ENCODE peak calls at places on chromosome 22, in five cellular contexts. One of them, this sample, is unnamed.

GRCh38 chr22:29780220-29780619 is 13.1 kb downstream of the UQCR10 start:
- DNase-seq in GDM1: no peak
- DNase-seq in Calu3: no peak
- DNase-seq in cardiac fibroblast: no peak
- DNase-seq in LoVo: no peak
- DNase-seq in this sample: no peak

GRCh38 chr22:26642465-26643367 is 14.7 kb upstream of the MIAT start:
- DNase-seq in GDM1: no peak
- DNase-seq in LoVo: no peak
- DNase-seq in cardiac fibroblast: no peak
- DNase-seq in Calu3: no peak
- DNase-seq in this sample: no peak

GRCh38 chr22:46781291-46781690 is 18.8 kb downstream of the TBC1D22A start:
- DNase-seq in LoVo: no peak
- DNase-seq in GDM1: no peak
- DNase-seq in Calu3: no peak
- DNase-seq in cardiac fibroblast: no peak
- DNase-seq in this sample: no peak

GRCh38 chr22:24200616-24201212 is 19.4 kb downstream of the SUSD2 start:
- DNase-seq in LoVo: no peak
- DNase-seq in Calu3: peak
- DNase-seq in GDM1: no peak
- DNase-seq in cardiac fibroblast: peak
- DNase-seq in this sample: peak

GRCh38 chr22:50247748-50248147 is 2.9 kb upstream of the TUBGCP6 start:
- DNase-seq in cardiac fibroblast: peak
- DNase-seq in Calu3: no peak
- DNase-seq in LoVo: no peak
- DNase-seq in GDM1: no peak
- DNase-seq in this sample: no peak

GRCh38 chr22:41092847-41093371 is 517 bp downstream of the EP300 start:
- DNase-seq in Calu3: peak
- DNase-seq in LoVo: peak
- DNase-seq in GDM1: no peak
- DNase-seq in cardiac fibroblast: peak
- DNase-seq in this sample: no peak

GRCh38 chr22:26439559-26439958 is 10.5 kb downstream of the ASPHD2 start:
- DNase-seq in LoVo: no peak
- DNase-seq in cardiac fibroblast: no peak
- DNase-seq in GDM1: no peak
- DNase-seq in Calu3: no peak
- DNase-seq in this sample: no peak

GRCh38 chr22:41360126-41360525 is 21.6 kb upstream of the TEF start:
- DNase-seq in GDM1: no peak
- DNase-seq in cardiac fibroblast: no peak
- DNase-seq in Calu3: peak
- DNase-seq in LoVo: no peak
- DNase-seq in this sample: no peak

GRCh38 chr22:45879552-45879949 is 97.4 kb downstream of the WNT7B start:
- DNase-seq in cardiac fibroblast: no peak
- DNase-seq in Calu3: no peak
- DNase-seq in GDM1: no peak
- DNase-seq in LoVo: no peak
- DNase-seq in this sample: no peak

GRCh38 chr22:43862074-43862881 is at the start of gene SULT4A1:
- DNase-seq in Calu3: peak
- DNase-seq in GDM1: peak
- DNase-seq in LoVo: no peak
- DNase-seq in cardiac fibroblast: peak
- DNase-seq in this sample: no peak

GRCh38 chr22:26975865-26976264 is 318.5 kb downstream of the MIAT start:
- DNase-seq in GDM1: no peak
- DNase-seq in Calu3: no peak
- DNase-seq in cardiac fibroblast: no peak
- DNase-seq in LoVo: no peak
- DNase-seq in this sample: no peak

GRCh38 chr22:37957232-37957631 is 3.7 kb downstream of the POLR2F start:
- DNase-seq in GDM1: no peak
- DNase-seq in cardiac fibroblast: no peak
- DNase-seq in Calu3: no peak
- DNase-seq in LoVo: no peak
- DNase-seq in this sample: no peak

GRCh38 chr22:40153186-40153585 is 24.5 kb upstream of the TNRC6B start:
- DNase-seq in Calu3: no peak
- DNase-seq in GDM1: no peak
- DNase-seq in LoVo: no peak
- DNase-seq in cardiac fibroblast: no peak
- DNase-seq in this sample: no peak

GRCh38 chr22:46072030-46072881 is 78.1 kb upstream of the PPARA start:
- DNase-seq in GDM1: peak
- DNase-seq in cardiac fibroblast: peak
- DNase-seq in LoVo: no peak
- DNase-seq in Calu3: peak
- DNase-seq in this sample: peak

GRCh38 chr22:26556904-26557303 is 33.0 kb downstream of the TPST2 start:
- DNase-seq in GDM1: no peak
- DNase-seq in LoVo: no peak
- DNase-seq in cardiac fibroblast: no peak
- DNase-seq in Calu3: no peak
- DNase-seq in this sample: no peak

GRCh38 chr22:23119492-23120414 is 22.0 kb downstream of the RSPH14 start:
- DNase-seq in LoVo: no peak
- DNase-seq in GDM1: no peak
- DNase-seq in cardiac fibroblast: no peak
- DNase-seq in Calu3: no peak
- DNase-seq in this sample: no peak

GRCh38 chr22:27975381-27976013 is 56.4 kb upstream of the PITPNB start:
- DNase-seq in GDM1: no peak
- DNase-seq in LoVo: no peak
- DNase-seq in cardiac fibroblast: no peak
- DNase-seq in Calu3: no peak
- DNase-seq in this sample: no peak

GRCh38 chr22:44724859-44725258 is 22.9 kb downstream of the PRR5 start:
- DNase-seq in Calu3: no peak
- DNase-seq in LoVo: no peak
- DNase-seq in GDM1: no peak
- DNase-seq in cardiac fibroblast: no peak
- DNase-seq in this sample: no peak

GRCh38 chr22:17213976-17214375 is 5.3 kb downstream of the ADA2 start:
- DNase-seq in LoVo: no peak
- DNase-seq in cardiac fibroblast: peak
- DNase-seq in Calu3: peak
- DNase-seq in GDM1: no peak
- DNase-seq in this sample: no peak

GRCh38 chr22:48957987-48958321 is 869.7 kb downstream of the BRD1 start:
- DNase-seq in GDM1: no peak
- DNase-seq in LoVo: no peak
- DNase-seq in Calu3: no peak
- DNase-seq in cardiac fibroblast: no peak
- DNase-seq in this sample: no peak

GRCh38 chr22:22825213-22825593 is 62.4 kb upstream of the IGLL5 start:
- DNase-seq in Calu3: no peak
- DNase-seq in LoVo: no peak
- DNase-seq in cardiac fibroblast: no peak
- DNase-seq in GDM1: no peak
- DNase-seq in this sample: no peak

GRCh38 chr22:17773606-17774205 is 563 bp downstream of the BID start:
- DNase-seq in GDM1: no peak
- DNase-seq in Calu3: peak
- DNase-seq in LoVo: peak
- DNase-seq in cardiac fibroblast: no peak
- DNase-seq in this sample: peak

GRCh38 chr22:35600466-35600865 is 16.7 kb downstream of the MB start:
- DNase-seq in Calu3: no peak
- DNase-seq in cardiac fibroblast: no peak
- DNase-seq in LoVo: no peak
- DNase-seq in GDM1: no peak
- DNase-seq in this sample: no peak

GRCh38 chr22:23565288-23565941 is 14.7 kb downstream of the IGLL1 start:
- DNase-seq in LoVo: no peak
- DNase-seq in cardiac fibroblast: peak
- DNase-seq in GDM1: no peak
- DNase-seq in Calu3: peak
- DNase-seq in this sample: no peak

GRCh38 chr22:43090130-43090789 is 1.1 kb upstream of the TTLL1 start:
- DNase-seq in GDM1: peak
- DNase-seq in LoVo: peak
- DNase-seq in Calu3: peak
- DNase-seq in cardiac fibroblast: peak
- DNase-seq in this sample: peak

GRCh38 chr22:43883012-43883661 is 8.7 kb downstream of the PNPLA5 start:
- DNase-seq in cardiac fibroblast: peak
- DNase-seq in LoVo: peak
- DNase-seq in GDM1: peak
- DNase-seq in Calu3: peak
- DNase-seq in this sample: peak

GRCh38 chr22:24938741-24939341 is 7.7 kb downstream of the LHFPL7 start:
- DNase-seq in GDM1: no peak
- DNase-seq in LoVo: peak
- DNase-seq in cardiac fibroblast: peak
- DNase-seq in Calu3: peak
- DNase-seq in this sample: no peak

GRCh38 chr22:37776639-37777005 is 31.1 kb upstream of the GCAT start:
- DNase-seq in Calu3: no peak
- DNase-seq in LoVo: no peak
- DNase-seq in GDM1: no peak
- DNase-seq in cardiac fibroblast: no peak
- DNase-seq in this sample: no peak

GRCh38 chr22:37240941-37241320 is 3.1 kb downstream of the RAC2 start:
- DNase-seq in Calu3: no peak
- DNase-seq in cardiac fibroblast: no peak
- DNase-seq in GDM1: no peak
- DNase-seq in LoVo: no peak
- DNase-seq in this sample: no peak

GRCh38 chr22:27935897-27936296 is 16.8 kb upstream of the PITPNB start:
- DNase-seq in cardiac fibroblast: no peak
- DNase-seq in Calu3: no peak
- DNase-seq in LoVo: no peak
- DNase-seq in GDM1: no peak
- DNase-seq in this sample: no peak